ENCODE peak calls at places on chromosome 6, in eight cellular contexts. W is cardiac fibroblast; Q is epithelial cell of esophagus; U is breast epithelium; M is CD8-positive, alpha-beta memory T cell; B is lung; X is endothelial cell of umbilical vein; J is GM06990. S is an unnamed sample.

GRCh38 chr6:87706187-87706966 is 4.3 kb upstream of the AKIRIN2 start:
- DNase-seq in B (no peak), Q (no peak), J (no peak), W (peak), X (no peak), M (no peak), U (no peak), S (no peak)

GRCh38 chr6:22436134-22436533 is 133.2 kb upstream of the HDGFL1 start:
- DNase-seq in U (no peak), W (no peak), M (no peak), Q (peak), J (no peak), B (no peak), X (no peak), S (no peak)

GRCh38 chr6:152184573-152185157 is 377.2 kb downstream of the ESR1 start:
- DNase-seq in W (peak), B (no peak), X (no peak), U (no peak), M (no peak), J (peak), Q (no peak), S (no peak)

GRCh38 chr6:16196958-16197576 is 41.3 kb upstream of the GMPR start:
- DNase-seq in W (no peak), Q (no peak), U (no peak), X (no peak), B (no peak), M (no peak), J (no peak), S (no peak)

GRCh38 chr6:143549221-143549620 is 37.7 kb upstream of the FUCA2 start:
- DNase-seq in J (no peak), Q (no peak), M (no peak), X (no peak), U (no peak), W (no peak), B (no peak), S (no peak)

GRCh38 chr6:41577865-41578713 is 31.9 kb downstream of the FOXP4 start:
- DNase-seq in W (peak), B (peak), Q (peak), J (no peak), M (no peak), X (peak), U (peak), S (no peak)

GRCh38 chr6:152026291-152026690 is 218.8 kb downstream of the ESR1 start:
- DNase-seq in U (no peak), Q (no peak), B (no peak), W (peak), M (no peak), X (no peak), J (no peak), S (no peak)

GRCh38 chr6:131989036-131989435 is 37.9 kb upstream of the CCN2 start:
- DNase-seq in B (no peak), W (no peak), M (no peak), U (no peak), X (peak), J (no peak), Q (no peak), S (no peak)

DNA sequence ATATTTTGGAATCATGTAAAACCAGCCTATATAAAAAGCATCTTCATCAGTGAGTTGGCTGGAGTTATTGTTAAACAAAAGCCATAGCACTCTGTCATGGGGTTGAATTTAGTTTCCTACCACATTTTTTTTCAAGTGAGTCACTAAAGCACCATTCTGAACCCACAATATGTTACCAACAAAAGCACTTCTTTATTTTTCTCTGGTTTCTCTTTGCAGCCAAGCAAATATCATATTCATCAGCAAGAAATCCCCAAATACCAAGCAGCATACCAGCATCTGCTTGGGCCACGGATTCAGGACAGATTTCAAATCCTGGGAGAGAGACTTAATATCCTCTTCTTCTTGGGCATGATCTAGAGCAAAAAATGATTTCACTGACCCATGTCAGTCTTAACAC is 441.4 kb downstream of the BCKDHB start:
- DNase-seq in W (peak), M (no peak), U (no peak), B (no peak), J (no peak), Q (peak), X (no peak), S (no peak)
- H3K4me3 ChIP-seq in W (peak), M (no peak), U (no peak), B (no peak), J (no peak), Q (no peak), X (no peak), S (no peak)

GRCh38 chr6:145372671-145373123 is 362.6 kb downstream of the EPM2A start:
- DNase-seq in U (no peak), M (no peak), B (no peak), Q (peak), X (peak), W (peak), J (no peak), S (no peak)
- H3K4me3 ChIP-seq in U (peak), M (no peak), B (no peak), Q (no peak), X (no peak), W (peak), J (no peak), S (peak)

DNA sequence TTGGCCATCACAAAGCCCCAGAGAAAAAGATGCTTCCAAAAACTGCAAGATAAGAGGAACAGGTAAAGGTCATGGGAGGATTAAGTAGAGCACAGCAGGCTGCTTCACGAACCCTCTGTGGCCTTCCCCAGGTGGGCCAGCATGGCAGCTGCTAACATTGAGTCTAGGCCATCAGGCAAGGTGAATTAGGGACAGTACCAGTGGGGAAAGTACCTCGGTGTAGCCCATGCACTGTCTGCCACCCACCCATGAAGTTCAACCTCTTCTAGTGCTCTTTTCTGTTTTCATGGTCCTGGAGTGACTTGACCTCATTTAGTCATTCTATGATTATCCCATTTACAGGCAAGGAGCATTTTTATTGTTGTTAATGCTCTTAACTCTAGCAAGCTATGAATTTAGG is 108.6 kb upstream of the DUSP22 start:
- DNase-seq in B (no peak), Q (no peak), U (no peak), M (no peak), X (no peak), W (no peak), J (no peak), S (no peak)
- H3K4me3 ChIP-seq in B (no peak), Q (no peak), U (no peak), M (no peak), X (no peak), W (no peak), J (no peak), S (no peak)

GRCh38 chr6:113742342-113742741 is 114.8 kb upstream of the MARCKS start:
- DNase-seq in Q (no peak), M (no peak), J (no peak), W (no peak), B (no peak), X (no peak), U (no peak), S (no peak)
- H3K4me3 ChIP-seq in Q (no peak), M (no peak), J (no peak), W (no peak), B (no peak), X (no peak), U (no peak), S (no peak)

GRCh38 chr6:35048631-35049083 is 92.5 kb downstream of the TCP11 start:
- DNase-seq in U (no peak), M (no peak), W (peak), Q (no peak), X (no peak), J (peak), B (no peak), S (peak)
- H3K4me3 ChIP-seq in U (no peak), M (no peak), W (no peak), Q (no peak), X (no peak), J (peak), B (no peak), S (no peak)

GRCh38 chr6:27791182-27791939 is 120.8 kb downstream of the OR2B2 start:
- DNase-seq in B (peak), M (no peak), W (peak), J (peak), U (no peak), Q (peak), X (peak), S (peak)

GRCh38 chr6:27797960-27798359 is 114.2 kb downstream of the OR2B2 start:
- DNase-seq in W (no peak), M (no peak), X (no peak), U (no peak), Q (no peak), B (no peak), J (no peak), S (no peak)

GRCh38 chr6:27795697-27796494 is 116.3 kb downstream of the OR2B2 start:
- DNase-seq in J (no peak), W (peak), B (peak), X (peak), M (peak), U (no peak), Q (peak), S (no peak)
- H3K4me3 ChIP-seq in J (no peak), W (no peak), B (no peak), X (no peak), M (no peak), U (no peak), Q (no peak), S (no peak)

GRCh38 chr6:2454180-2454579 is 208.8 kb upstream of the GMDS start:
- DNase-seq in B (no peak), W (no peak), Q (no peak), M (no peak), U (no peak), X (no peak), J (no peak), S (no peak)

GRCh38 chr6:2450546-2450945 is 205.1 kb upstream of the GMDS start:
- DNase-seq in U (no peak), Q (peak), B (no peak), J (no peak), W (no peak), X (no peak), M (no peak), S (no peak)

GRCh38 chr6:2449572-2449940 is 204.2 kb upstream of the GMDS start:
- DNase-seq in B (no peak), Q (no peak), W (no peak), U (no peak), M (no peak), X (no peak), J (no peak), S (no peak)

GRCh38 chr6:2447318-2447717 is 201.9 kb upstream of the GMDS start:
- DNase-seq in X (no peak), W (no peak), Q (no peak), U (no peak), M (no peak), J (no peak), B (no peak), S (no peak)

DNA sequence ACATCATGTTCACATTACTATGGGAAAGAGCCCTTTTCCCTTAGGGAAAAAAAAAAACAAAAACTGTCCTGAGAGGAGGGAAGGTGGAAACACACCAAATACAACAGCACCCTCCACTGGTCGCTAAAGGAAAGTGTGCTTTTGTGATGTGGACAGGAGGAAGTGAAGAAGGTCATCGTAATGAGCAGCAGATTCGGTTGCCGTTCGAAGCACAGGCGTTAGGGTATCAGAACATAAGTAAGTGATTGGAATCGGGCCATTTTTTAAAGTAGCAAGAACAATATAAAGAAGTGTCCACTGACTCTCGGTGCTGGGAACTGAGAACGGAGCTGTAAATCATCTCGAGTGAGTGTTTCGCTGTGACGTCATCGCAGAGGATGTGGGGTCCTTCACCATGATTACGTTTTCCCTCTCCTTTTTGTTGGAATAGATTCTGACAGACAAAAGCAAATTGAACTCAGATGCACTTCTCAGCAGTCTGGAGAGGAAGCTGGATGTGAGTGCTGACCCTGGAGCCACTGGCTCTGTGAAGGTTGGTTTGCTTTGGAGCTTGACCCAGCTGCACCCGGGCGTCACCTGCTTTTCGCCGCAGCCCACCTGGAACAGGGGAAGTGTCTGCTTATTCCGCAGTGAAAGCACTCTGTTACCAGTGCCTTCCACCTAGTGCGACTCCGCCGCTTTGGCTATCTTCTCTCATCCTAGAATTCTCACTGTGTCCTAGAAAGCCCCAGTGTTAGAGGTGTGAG is 203.6 kb upstream of the GMDS start:
- DNase-seq in W (peak), B (no peak), J (no peak), Q (peak), X (peak), M (no peak), U (no peak), S (peak)
- H3K4me3 ChIP-seq in W (peak), B (no peak), J (no peak), Q (no peak), X (peak), M (no peak), U (no peak), S (peak)